ENCODE peak calls at places on chromosomes 5 and 9, in seven cellular contexts. One of them, this sample, is unnamed.
A peak's percentile ranks its signal among the peaks of the same experiment; 100 is the strongest.

GRCh38 chr9:78314953-78315870 is 18.3 kb downstream of the PSAT1 start:
- DNase-seq in OCI-LY7: no peak
- DNase-seq in RPMI7951: peak; percentile 28
- DNase-seq in heart left ventricle: no peak
- DNase-seq in GM13977: no peak
- DNase-seq in cardiac fibroblast: peak; percentile 34
- DNase-seq in body of pancreas: peak; percentile 53
- DNase-seq in this sample: no peak

GRCh38 chr5:131264453-131265200 is 774 bp downstream of the CDC42SE2 start:
- DNase-seq in OCI-LY7: peak; percentile 79
- DNase-seq in RPMI7951: peak; percentile 20
- DNase-seq in heart left ventricle: peak; percentile 39
- DNase-seq in GM13977: no peak
- DNase-seq in cardiac fibroblast: peak; percentile 32
- DNase-seq in body of pancreas: peak; percentile 22
- DNase-seq in this sample: peak; percentile 65

GRCh38 chr5:74660146-74660545 is 19.6 kb upstream of the ENC1 start:
- DNase-seq in OCI-LY7: no peak
- DNase-seq in RPMI7951: no peak
- DNase-seq in heart left ventricle: no peak
- DNase-seq in GM13977: no peak
- DNase-seq in cardiac fibroblast: peak; percentile 35
- DNase-seq in body of pancreas: no peak
- DNase-seq in this sample: no peak

GRCh38 chr9:116842658-116843057 is 155.6 kb downstream of the TRIM32 start:
- DNase-seq in OCI-LY7: no peak
- DNase-seq in RPMI7951: no peak
- DNase-seq in heart left ventricle: no peak
- DNase-seq in GM13977: no peak
- DNase-seq in cardiac fibroblast: no peak
- DNase-seq in body of pancreas: no peak
- DNase-seq in this sample: no peak

GRCh38 chr5:71483355-71483754 is 27.9 kb downstream of the BDP1 start:
- DNase-seq in OCI-LY7: no peak
- DNase-seq in RPMI7951: peak; percentile 38
- DNase-seq in heart left ventricle: no peak
- DNase-seq in GM13977: no peak
- DNase-seq in cardiac fibroblast: peak; percentile 90
- DNase-seq in body of pancreas: no peak
- DNase-seq in this sample: no peak

GRCh38 chr5:119435436-119436132 is 16.7 kb upstream of the HSD17B4 start:
- DNase-seq in OCI-LY7: peak; percentile 80
- DNase-seq in RPMI7951: peak; percentile 28
- DNase-seq in heart left ventricle: peak; percentile 52
- DNase-seq in GM13977: peak; percentile 26
- DNase-seq in cardiac fibroblast: peak; percentile 67
- DNase-seq in body of pancreas: peak; percentile 74
- DNase-seq in this sample: peak; percentile 36

GRCh38 chr5:34915856-34916192 is 313 bp downstream of the BRIX1 start:
- DNase-seq in OCI-LY7: peak; percentile 27
- DNase-seq in RPMI7951: no peak
- DNase-seq in heart left ventricle: no peak
- DNase-seq in GM13977: peak; percentile 12
- DNase-seq in cardiac fibroblast: no peak
- DNase-seq in body of pancreas: no peak
- DNase-seq in this sample: no peak

GRCh38 chr9:95923794-95924193 is 48.3 kb downstream of the ERCC6L2 start:
- DNase-seq in OCI-LY7: no peak
- DNase-seq in RPMI7951: no peak
- DNase-seq in heart left ventricle: no peak
- DNase-seq in GM13977: no peak
- DNase-seq in cardiac fibroblast: no peak
- DNase-seq in body of pancreas: no peak
- DNase-seq in this sample: no peak

GRCh38 chr9:120387257-120387999 is 192.5 kb downstream of the CDK5RAP2 start:
- DNase-seq in OCI-LY7: no peak
- DNase-seq in RPMI7951: no peak
- DNase-seq in heart left ventricle: no peak
- DNase-seq in GM13977: no peak
- DNase-seq in cardiac fibroblast: no peak
- DNase-seq in body of pancreas: no peak
- DNase-seq in this sample: no peak

GRCh38 chr5:160837749-160838593 is 14.0 kb downstream of the ATP10B start:
- DNase-seq in OCI-LY7: no peak
- DNase-seq in RPMI7951: no peak
- DNase-seq in heart left ventricle: no peak
- DNase-seq in GM13977: no peak
- DNase-seq in cardiac fibroblast: peak; percentile 21
- DNase-seq in body of pancreas: no peak
- DNase-seq in this sample: no peak

This sample was measured in GM06990.